ENCODE peak calls at places on chromosomes 16 and 17, in seven cellular contexts. M is H1, Z is A549, V is HCT116, B is endothelial cell of umbilical vein, N is K562, L is GM12878. H is an unnamed sample.

GRCh38 chr17:29592850-29593545 is at the start of gene ANKRD13B:
- DNase-seq in N (peak), V (no peak), M (peak), B (no peak), Z (no peak), L (no peak), H (peak)

GRCh38 chr16:57998484-57998883 is 2.0 kb downstream of the ZNF319 start:
- DNase-seq in M (no peak), L (no peak), B (no peak), V (no peak), N (no peak), Z (no peak), H (peak)

GRCh38 chr17:28720247-28720996 is 637 bp downstream of the RPL23A start:
- DNase-seq in M (no peak), N (peak), L (no peak), Z (no peak), V (no peak), B (no peak), H (peak)

GRCh38 chr17:29068828-29069227 is 25.9 kb downstream of the PIPOX start:
- DNase-seq in M (no peak), Z (no peak), L (no peak), B (no peak), N (no peak), V (no peak), H (no peak)

GRCh38 chr17:12637015-12637414 is 28.7 kb upstream of the MYOCD start:
- DNase-seq in V (no peak), L (no peak), N (no peak), M (no peak), Z (peak), B (no peak), H (no peak)

GRCh38 chr17:58278661-58279015 is 2.1 kb downstream of the MPO start:
- DNase-seq in L (no peak), V (no peak), M (no peak), Z (no peak), N (peak), B (peak), H (peak)

GRCh38 chr17:50615818-50616217 is 18.9 kb upstream of the ABCC3 start:
- DNase-seq in L (no peak), M (no peak), B (no peak), Z (no peak), V (no peak), N (no peak), H (no peak)

GRCh38 chr17:72280881-72281280 is 160.1 kb downstream of the SOX9 start:
- DNase-seq in V (no peak), L (no peak), Z (no peak), N (no peak), M (no peak), B (no peak), H (no peak)

GRCh38 chr17:73194514-73195222 is 1.8 kb downstream of the COG1 start:
- DNase-seq in Z (no peak), V (no peak), N (no peak), B (no peak), M (no peak), L (no peak), H (no peak)

GRCh38 chr17:72421128-72422092 is 300.6 kb downstream of the SOX9 start:
- DNase-seq in M (no peak), Z (peak), L (peak), B (peak), V (peak), N (no peak), H (peak)

GRCh38 chr17:59328534-59329095 is 2.8 kb upstream of the YPEL2 start:
- DNase-seq in V (no peak), Z (no peak), N (no peak), L (no peak), B (no peak), M (no peak), H (no peak)

GRCh38 chr17:29159286-29159860 is 20.8 kb downstream of the MYO18A start:
- DNase-seq in Z (no peak), M (no peak), B (no peak), L (no peak), V (no peak), N (peak), H (no peak)

GRCh38 chr16:81469710-81470481 is 25.3 kb downstream of the CMIP start:
- DNase-seq in N (no peak), M (no peak), Z (no peak), B (no peak), L (peak), V (no peak), H (peak)

GRCh38 chr16:62036101-62036806 is at the start of gene CDH8:
- DNase-seq in B (no peak), V (no peak), N (no peak), M (peak), L (no peak), Z (no peak), H (no peak)

GRCh38 chr17:43356999-43357398 is 41.8 kb upstream of the ARL4D start:
- DNase-seq in L (no peak), Z (peak), V (no peak), B (no peak), M (no peak), N (no peak), H (no peak)

GRCh38 chr17:57707892-57708291 is 37.2 kb downstream of the CCDC182 start:
- DNase-seq in B (no peak), V (no peak), M (peak), L (no peak), N (no peak), Z (no peak), H (no peak)

GRCh38 chr16:69618307-69618706 is 52.5 kb downstream of the NFAT5 start:
- DNase-seq in L (no peak), Z (no peak), B (peak), V (no peak), N (no peak), M (no peak), H (no peak)

GRCh38 chr16:48607056-48607825 is 2.7 kb downstream of the N4BP1 start:
- DNase-seq in N (no peak), V (no peak), Z (no peak), L (no peak), M (no peak), B (no peak), H (peak)

GRCh38 chr17:229130-229944 is 47.9 kb upstream of the DOC2B start:
- DNase-seq in V (no peak), Z (no peak), L (no peak), M (no peak), N (no peak), B (peak), H (no peak)

GRCh38 chr16:84726079-84726669 is 26.4 kb downstream of the USP10 start:
- DNase-seq in L (no peak), Z (peak), B (peak), V (peak), N (peak), M (peak), H (peak)

GRCh38 chr17:21258593-21258992 is 5.4 kb upstream of the NATD1 start:
- DNase-seq in V (no peak), N (no peak), M (no peak), L (no peak), Z (no peak), B (no peak), H (no peak)

GRCh38 chr16:2388875-2389433 is 40.3 kb upstream of the CCNF start:
- DNase-seq in B (peak), M (no peak), V (no peak), Z (no peak), N (no peak), L (no peak), H (no peak)

GRCh38 chr17:76554131-76554530 is 14.3 kb downstream of the PRCD start:
- DNase-seq in V (no peak), L (no peak), M (no peak), Z (no peak), N (no peak), B (no peak), H (no peak)

GRCh38 chr17:57593739-57594462 is 151.2 kb downstream of the CCDC182 start:
- DNase-seq in N (no peak), L (no peak), V (no peak), M (no peak), B (no peak), Z (no peak), H (peak)

GRCh38 chr17:62824290-62825135 is 16.4 kb upstream of the MARCHF10 start:
- DNase-seq in L (no peak), M (no peak), V (peak), Z (peak), B (no peak), N (no peak), H (peak)

GRCh38 chr17:79933863-79934652 is 94.8 kb upstream of the CBX4 start:
- DNase-seq in B (peak), Z (peak), N (no peak), M (no peak), V (no peak), L (no peak), H (peak)

GRCh38 chr16:57801856-57802634 is at the start of gene KIFC3:
- DNase-seq in B (peak), N (peak), M (peak), V (no peak), Z (peak), L (no peak), H (peak)

GRCh38 chr17:12631076-12631475 is 34.6 kb upstream of the MYOCD start:
- DNase-seq in L (no peak), N (no peak), M (no peak), Z (no peak), B (no peak), V (no peak), H (no peak)

GRCh38 chr16:9670058-9670457 is 512.2 kb downstream of the GRIN2A start:
- DNase-seq in N (no peak), B (no peak), Z (no peak), M (no peak), L (no peak), V (no peak), H (no peak)

GRCh38 chr17:43840814-43841213 is 6.2 kb upstream of the CD300LG start:
- DNase-seq in M (no peak), N (no peak), L (no peak), B (peak), Z (peak), V (no peak), H (peak)

GRCh38 chr17:22492331-22492730 is 800.0 kb downstream of the KCNJ18 start:
- DNase-seq in V (no peak), M (no peak), N (no peak), Z (no peak), L (no peak), B (no peak), H (peak)

GRCh38 chr17:31525801-31526549 is 134.5 kb downstream of the RAB11FIP4 start:
- DNase-seq in B (no peak), N (peak), V (no peak), Z (peak), M (no peak), L (no peak), H (no peak)

GRCh38 chr17:78986048-78986648 is 6.4 kb upstream of the LGALS3BP start:
- DNase-seq in Z (no peak), L (no peak), V (no peak), N (peak), B (peak), M (no peak), H (peak)

GRCh38 chr16:49867234-49867633 is 11.3 kb upstream of the ZNF423 start:
- DNase-seq in M (no peak), Z (no peak), V (no peak), N (no peak), L (no peak), B (no peak), H (no peak)

GRCh38 chr16:85582177-85582888 is 30.8 kb upstream of the GSE1 start:
- DNase-seq in B (no peak), N (no peak), M (no peak), Z (no peak), V (no peak), L (no peak), H (no peak)

GRCh38 chr16:79605999-79606398 is 5.5 kb upstream of the MAF start:
- DNase-seq in M (no peak), N (no peak), B (no peak), V (no peak), Z (peak), L (no peak), H (no peak)

GRCh38 chr16:23110257-23110899 is 38.9 kb downstream of the USP31 start:
- DNase-seq in M (no peak), B (no peak), V (no peak), N (no peak), Z (no peak), L (no peak), H (no peak)
- TF ChIP-seq MAX in M (no peak), B (no peak), V (no peak), N (no peak), Z (no peak), L (no peak), H (no peak)

GRCh38 chr16:71658771-71659170 is 32.8 kb downstream of the MARVELD3 start:
- DNase-seq in L (no peak), B (no peak), Z (no peak), M (no peak), N (no peak), V (no peak), H (no peak)

DNA sequence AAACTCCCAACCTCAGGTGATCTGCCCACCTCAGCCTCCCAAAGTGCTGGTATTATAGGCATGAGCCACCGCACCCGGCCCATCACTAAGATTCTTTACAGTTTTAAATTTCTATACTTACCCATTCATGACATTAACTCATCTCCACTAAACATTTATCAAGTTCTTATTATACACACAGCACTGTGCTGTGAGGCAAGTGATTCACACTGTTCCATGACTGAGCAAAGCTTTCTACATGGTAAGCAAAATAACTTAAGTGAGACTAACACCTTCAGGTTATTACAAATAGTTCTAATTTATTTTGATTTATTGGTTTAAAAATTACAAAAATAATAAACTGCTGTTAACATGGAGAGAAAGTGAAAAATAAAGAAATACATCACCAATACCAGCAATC is 33.5 kb downstream of the MARVELD3 start:
- DNase-seq in B (no peak), Z (no peak), V (no peak), L (no peak), M (no peak), N (no peak), H (no peak)
- TF ChIP-seq POLR2A in B (no peak), Z (no peak), V (no peak), L (no peak), M (no peak), N (no peak), H (no peak)

GRCh38 chr17:8001976-8002645 is at the start of gene GUCY2D:
- DNase-seq in Z (no peak), L (no peak), N (no peak), V (no peak), M (no peak), B (no peak), H (peak)
- H3K4me3 ChIP-seq in Z (no peak), L (no peak), N (no peak), V (no peak), M (peak), B (no peak), H (peak)

GRCh38 chr17:82648761-82649474 is 674 bp upstream of the WDR45B start:
- DNase-seq in V (no peak), B (no peak), Z (no peak), M (peak), N (peak), L (no peak), H (peak)
- TF ChIP-seq MAX in V (no peak), B (no peak), Z (no peak), M (no peak), N (no peak), L (no peak), H (no peak)

DNA sequence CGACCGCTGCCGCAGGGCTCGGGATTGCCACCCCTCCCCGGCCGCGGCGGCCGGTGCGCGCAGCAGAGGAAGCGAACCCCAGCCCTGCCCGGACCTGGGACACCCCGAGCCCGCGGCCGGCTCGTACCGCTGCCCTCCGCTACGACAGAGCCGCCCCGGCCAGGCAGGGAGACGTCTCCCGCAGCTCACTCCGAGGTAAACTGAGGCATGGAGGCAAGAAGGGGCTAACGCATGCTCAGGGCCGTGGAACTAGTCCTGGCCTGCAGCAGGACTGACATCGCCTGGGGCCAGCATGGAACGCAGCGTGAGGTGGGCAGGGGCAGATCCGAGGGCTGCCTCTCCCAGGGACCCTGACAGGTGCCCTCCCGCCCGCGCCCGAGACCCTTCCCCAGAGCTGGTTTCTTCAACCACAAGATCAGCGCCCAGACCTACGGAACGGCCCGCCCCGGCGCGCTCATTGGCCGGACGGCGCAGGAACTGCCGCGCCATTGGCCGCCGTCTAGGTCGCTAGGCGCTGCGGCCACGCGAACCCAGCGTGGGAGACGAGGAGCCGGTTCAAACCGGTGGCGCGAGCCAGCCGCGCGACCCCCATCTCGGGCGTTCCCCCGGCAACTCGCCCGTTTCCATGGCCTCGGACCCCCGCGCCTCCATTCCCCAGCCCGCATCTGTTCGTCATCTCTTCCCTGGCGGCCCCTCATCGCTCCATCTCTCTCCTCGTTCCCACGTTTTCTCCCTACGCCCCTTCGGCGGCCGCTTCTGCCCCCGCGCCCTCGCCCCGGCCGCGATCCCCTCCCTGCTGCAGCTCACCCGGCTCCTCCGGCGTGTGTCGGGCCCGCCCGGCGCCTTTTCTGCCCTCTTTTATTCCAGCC is at the start of gene SLC43A2:
- DNase-seq in L (no peak), V (peak), Z (peak), B (peak), M (peak), N (peak), H (peak)
- TF ChIP-seq POLR2A in L (peak), V (no peak), Z (peak), B (peak), M (no peak), N (peak), H (no peak)

GRCh38 chr17:35795007-35795870 is at the start of gene MMP28:
- DNase-seq in L (no peak), M (peak), B (peak), Z (peak), V (no peak), N (peak), H (peak)

GRCh38 chr17:35790826-35791225 is 4.6 kb downstream of the MMP28 start:
- DNase-seq in M (no peak), Z (no peak), V (no peak), N (no peak), L (no peak), B (no peak), H (no peak)

GRCh38 chr17:35791681-35792350 is 3.6 kb downstream of the MMP28 start:
- DNase-seq in M (no peak), L (no peak), V (no peak), Z (no peak), N (no peak), B (no peak), H (no peak)

GRCh38 chr17:35795871-35796265 is 427 bp upstream of the MMP28 start:
- DNase-seq in N (no peak), L (no peak), V (no peak), B (no peak), Z (no peak), M (no peak), H (no peak)

DNA sequence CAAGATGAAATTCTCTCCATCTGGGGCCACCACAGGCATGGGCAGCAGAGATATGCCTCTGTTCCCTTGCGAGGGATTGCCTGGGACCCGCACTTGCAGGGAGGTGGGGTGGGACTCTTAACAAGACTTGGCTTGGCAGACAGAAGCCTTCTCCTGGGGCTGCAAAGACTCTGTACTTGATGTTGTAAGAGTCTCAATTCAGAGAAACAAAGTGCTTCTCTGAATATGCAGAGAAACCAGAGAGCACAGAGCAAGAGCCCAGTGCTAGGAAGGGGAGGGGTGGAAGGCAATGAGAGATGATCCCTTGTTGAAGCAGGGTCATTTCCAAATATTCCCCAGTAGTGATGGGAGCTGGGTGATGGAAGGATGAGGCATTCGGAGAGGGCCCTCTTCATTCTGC is 2.2 kb downstream of the MMP28 start:
- DNase-seq in Z (no peak), N (no peak), V (no peak), L (no peak), B (no peak), M (no peak), H (no peak)
- H3K4me3 ChIP-seq in Z (no peak), N (no peak), V (no peak), L (no peak), B (no peak), M (no peak), H (no peak)

DNA sequence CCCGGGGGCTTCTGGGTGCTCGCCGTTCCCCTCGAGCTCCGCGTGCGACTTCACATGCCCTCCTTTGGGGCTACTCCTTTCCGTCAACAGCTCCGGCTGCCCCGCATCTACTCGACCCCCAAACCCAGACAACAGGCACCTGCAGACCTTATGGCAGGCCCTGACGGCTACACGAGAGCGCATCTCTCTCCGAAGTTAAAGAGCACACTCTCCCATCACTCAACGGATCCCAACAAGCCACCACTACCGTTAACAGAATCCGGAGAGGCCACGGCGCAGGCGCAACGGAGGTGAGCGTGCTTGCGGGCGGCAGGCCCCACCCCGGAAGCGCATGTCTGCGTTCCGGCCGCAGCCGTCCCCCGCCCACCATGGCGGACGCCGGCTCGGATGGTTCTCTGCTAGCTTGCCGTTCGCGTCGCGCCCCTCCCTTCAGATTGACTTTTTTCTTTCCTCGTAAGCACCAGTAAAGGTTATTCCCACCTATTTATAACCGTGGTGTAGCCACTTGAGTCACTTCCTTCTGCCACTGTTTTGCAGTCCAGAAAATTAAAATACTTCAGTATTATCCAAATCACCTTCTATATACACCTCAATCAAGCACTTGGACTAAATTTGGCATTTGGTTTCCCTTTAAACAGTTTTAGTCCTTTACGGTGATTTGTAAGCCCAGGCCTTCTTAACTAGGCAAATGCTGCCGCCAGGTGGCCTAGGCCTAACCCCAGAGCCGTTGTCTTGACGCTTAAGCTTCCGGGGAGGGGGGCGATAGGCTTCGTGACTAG is at the start of gene POLG2:
- DNase-seq in B (peak), N (peak), M (peak), L (peak), V (peak), Z (peak), H (peak)
- TF ChIP-seq MAX in B (peak), N (peak), M (peak), L (no peak), V (peak), Z (peak), H (peak)

GRCh38 chr17:1509255-1509943 is 7.0 kb downstream of the INPP5K start:
- DNase-seq in M (no peak), Z (no peak), N (no peak), L (no peak), V (no peak), B (no peak), H (no peak)
- TF ChIP-seq POLR2A in M (no peak), Z (no peak), N (no peak), L (no peak), V (no peak), B (no peak), H (no peak)